ENCODE peak calls at places on chromosomes 4 and X, in six cellular contexts. One of them, this sample, is unnamed.

GRCh38 chr4:104795264-104795934 is 300.7 kb upstream of the CXXC4 start:
- DNase-seq in activated B cell treated with CpG ODN at 0.5 μM for 24 hours: no peak
- DNase-seq in RWPE1: no peak
- DNase-seq in astrocyte of the cerebellum: peak
- DNase-seq in fibroblast of lung: no peak
- DNase-seq in left ventricle myocardium inferior: no peak
- DNase-seq in this sample: no peak

GRCh38 chrX:39542316-39542715 is 555.4 kb downstream of the BCOR start:
- DNase-seq in activated B cell treated with CpG ODN at 0.5 μM for 24 hours: no peak
- DNase-seq in fibroblast of lung: no peak
- DNase-seq in astrocyte of the cerebellum: no peak
- DNase-seq in RWPE1: no peak
- DNase-seq in left ventricle myocardium inferior: no peak
- DNase-seq in this sample: no peak

GRCh38 chr4:176981551-176981950 is 188.8 kb upstream of the VEGFC start:
- DNase-seq in fibroblast of lung: peak
- DNase-seq in activated B cell treated with CpG ODN at 0.5 μM for 24 hours: no peak
- DNase-seq in left ventricle myocardium inferior: no peak
- DNase-seq in RWPE1: no peak
- DNase-seq in astrocyte of the cerebellum: no peak
- DNase-seq in this sample: no peak

GRCh38 chr4:4572821-4573220 is 31.0 kb upstream of the STX18 start:
- DNase-seq in astrocyte of the cerebellum: no peak
- DNase-seq in RWPE1: no peak
- DNase-seq in activated B cell treated with CpG ODN at 0.5 μM for 24 hours: no peak
- DNase-seq in left ventricle myocardium inferior: no peak
- DNase-seq in fibroblast of lung: peak
- DNase-seq in this sample: no peak

GRCh38 chr4:48727666-48728459 is 52.2 kb downstream of the FRYL start:
- DNase-seq in left ventricle myocardium inferior: no peak
- DNase-seq in RWPE1: no peak
- DNase-seq in astrocyte of the cerebellum: no peak
- DNase-seq in activated B cell treated with CpG ODN at 0.5 μM for 24 hours: no peak
- DNase-seq in fibroblast of lung: no peak
- DNase-seq in this sample: no peak

GRCh38 chr4:54403700-54404453 is 174.8 kb downstream of the PDGFRA start:
- DNase-seq in left ventricle myocardium inferior: no peak
- DNase-seq in RWPE1: no peak
- DNase-seq in astrocyte of the cerebellum: no peak
- DNase-seq in activated B cell treated with CpG ODN at 0.5 μM for 24 hours: no peak
- DNase-seq in fibroblast of lung: no peak
- DNase-seq in this sample: no peak

GRCh38 chr4:24973471-24974251 is 57.1 kb downstream of the LGI2 start:
- DNase-seq in astrocyte of the cerebellum: peak
- DNase-seq in fibroblast of lung: no peak
- DNase-seq in activated B cell treated with CpG ODN at 0.5 μM for 24 hours: no peak
- DNase-seq in RWPE1: no peak
- DNase-seq in left ventricle myocardium inferior: peak
- DNase-seq in this sample: no peak

GRCh38 chr4:84384801-84385582 is 114.1 kb downstream of the NKX6-1 start:
- DNase-seq in fibroblast of lung: no peak
- DNase-seq in astrocyte of the cerebellum: no peak
- DNase-seq in activated B cell treated with CpG ODN at 0.5 μM for 24 hours: no peak
- DNase-seq in RWPE1: no peak
- DNase-seq in left ventricle myocardium inferior: no peak
- DNase-seq in this sample: no peak

GRCh38 chr4:55376698-55377097 is 19.1 kb upstream of the TMEM165 start:
- DNase-seq in RWPE1: no peak
- DNase-seq in fibroblast of lung: no peak
- DNase-seq in astrocyte of the cerebellum: no peak
- DNase-seq in activated B cell treated with CpG ODN at 0.5 μM for 24 hours: no peak
- DNase-seq in left ventricle myocardium inferior: no peak
- DNase-seq in this sample: no peak

GRCh38 chr4:15479913-15480185 is 10.2 kb downstream of the CC2D2A start:
- DNase-seq in RWPE1: no peak
- DNase-seq in activated B cell treated with CpG ODN at 0.5 μM for 24 hours: no peak
- DNase-seq in fibroblast of lung: peak
- DNase-seq in astrocyte of the cerebellum: no peak
- DNase-seq in left ventricle myocardium inferior: no peak
- DNase-seq in this sample: no peak

GRCh38 chr4:149735796-149736195 is 79.8 kb downstream of the IQCM start:
- DNase-seq in left ventricle myocardium inferior: no peak
- DNase-seq in activated B cell treated with CpG ODN at 0.5 μM for 24 hours: no peak
- DNase-seq in RWPE1: no peak
- DNase-seq in fibroblast of lung: peak
- DNase-seq in astrocyte of the cerebellum: no peak
- DNase-seq in this sample: no peak

GRCh38 chr4:13911256-13911655 is 283.7 kb upstream of the BOD1L1 start:
- DNase-seq in fibroblast of lung: no peak
- DNase-seq in activated B cell treated with CpG ODN at 0.5 μM for 24 hours: no peak
- DNase-seq in RWPE1: no peak
- DNase-seq in astrocyte of the cerebellum: no peak
- DNase-seq in left ventricle myocardium inferior: no peak
- DNase-seq in this sample: no peak

GRCh38 chrX:37405954-37406353 is 56.8 kb downstream of the PRRG1 start:
- DNase-seq in RWPE1: no peak
- DNase-seq in activated B cell treated with CpG ODN at 0.5 μM for 24 hours: no peak
- DNase-seq in fibroblast of lung: peak
- DNase-seq in left ventricle myocardium inferior: no peak
- DNase-seq in astrocyte of the cerebellum: peak
- DNase-seq in this sample: no peak

GRCh38 chrX:116009871-116010710 is 160.5 kb upstream of the AGTR2 start:
- DNase-seq in fibroblast of lung: no peak
- DNase-seq in RWPE1: no peak
- DNase-seq in activated B cell treated with CpG ODN at 0.5 μM for 24 hours: no peak
- DNase-seq in left ventricle myocardium inferior: peak
- DNase-seq in astrocyte of the cerebellum: no peak
- DNase-seq in this sample: no peak

GRCh38 chrX:131977619-131978018 is 45.5 kb upstream of the STK26 start:
- DNase-seq in fibroblast of lung: no peak
- DNase-seq in RWPE1: no peak
- DNase-seq in activated B cell treated with CpG ODN at 0.5 μM for 24 hours: no peak
- DNase-seq in astrocyte of the cerebellum: no peak
- DNase-seq in left ventricle myocardium inferior: no peak
- DNase-seq in this sample: no peak

GRCh38 chr4:123415977-123416376 is 19.4 kb downstream of the SPRY1 start:
- DNase-seq in fibroblast of lung: no peak
- DNase-seq in RWPE1: no peak
- DNase-seq in activated B cell treated with CpG ODN at 0.5 μM for 24 hours: no peak
- DNase-seq in astrocyte of the cerebellum: no peak
- DNase-seq in left ventricle myocardium inferior: no peak
- DNase-seq in this sample: no peak

GRCh38 chrX:109345866-109346265 is 136.0 kb downstream of the GUCY2F start:
- DNase-seq in RWPE1: no peak
- DNase-seq in activated B cell treated with CpG ODN at 0.5 μM for 24 hours: no peak
- DNase-seq in astrocyte of the cerebellum: no peak
- DNase-seq in left ventricle myocardium inferior: no peak
- DNase-seq in fibroblast of lung: no peak
- DNase-seq in this sample: no peak

GRCh38 chr4:119244832-119245231 is 32.3 kb downstream of the USP53 start:
- DNase-seq in fibroblast of lung: no peak
- DNase-seq in activated B cell treated with CpG ODN at 0.5 μM for 24 hours: no peak
- DNase-seq in astrocyte of the cerebellum: no peak
- DNase-seq in RWPE1: no peak
- DNase-seq in left ventricle myocardium inferior: no peak
- DNase-seq in this sample: no peak

GRCh38 chr4:7160951-7161440 is 31.3 kb upstream of the SORCS2 start:
- DNase-seq in left ventricle myocardium inferior: no peak
- DNase-seq in astrocyte of the cerebellum: no peak
- DNase-seq in fibroblast of lung: no peak
- DNase-seq in activated B cell treated with CpG ODN at 0.5 μM for 24 hours: no peak
- DNase-seq in RWPE1: no peak
- DNase-seq in this sample: no peak

GRCh38 chrX:37380920-37381319 is 31.8 kb downstream of the PRRG1 start:
- DNase-seq in RWPE1: peak
- DNase-seq in left ventricle myocardium inferior: no peak
- DNase-seq in astrocyte of the cerebellum: peak
- DNase-seq in activated B cell treated with CpG ODN at 0.5 μM for 24 hours: no peak
- DNase-seq in fibroblast of lung: peak
- DNase-seq in this sample: peak

GRCh38 chr4:119059221-119059620 is 76.4 kb upstream of the MYOZ2 start:
- DNase-seq in fibroblast of lung: no peak
- DNase-seq in RWPE1: no peak
- DNase-seq in astrocyte of the cerebellum: no peak
- DNase-seq in left ventricle myocardium inferior: no peak
- DNase-seq in activated B cell treated with CpG ODN at 0.5 μM for 24 hours: no peak
- DNase-seq in this sample: no peak

GRCh38 chr4:4672397-4672796 is 130.5 kb upstream of the STX18 start:
- DNase-seq in left ventricle myocardium inferior: no peak
- DNase-seq in activated B cell treated with CpG ODN at 0.5 μM for 24 hours: no peak
- DNase-seq in RWPE1: no peak
- DNase-seq in fibroblast of lung: no peak
- DNase-seq in astrocyte of the cerebellum: no peak
- DNase-seq in this sample: no peak

GRCh38 chr4:8211229-8211628 is 12.1 kb downstream of the SH3TC1 start:
- DNase-seq in activated B cell treated with CpG ODN at 0.5 μM for 24 hours: no peak
- DNase-seq in left ventricle myocardium inferior: no peak
- DNase-seq in astrocyte of the cerebellum: no peak
- DNase-seq in fibroblast of lung: no peak
- DNase-seq in RWPE1: no peak
- DNase-seq in this sample: no peak

GRCh38 chrX:13357925-13358324 is 38.1 kb upstream of the ATXN3L start:
- DNase-seq in fibroblast of lung: no peak
- DNase-seq in RWPE1: peak
- DNase-seq in left ventricle myocardium inferior: no peak
- DNase-seq in activated B cell treated with CpG ODN at 0.5 μM for 24 hours: no peak
- DNase-seq in astrocyte of the cerebellum: no peak
- DNase-seq in this sample: no peak

GRCh38 chr4:125365731-125366130 is 51.0 kb downstream of the FAT4 start:
- DNase-seq in fibroblast of lung: no peak
- DNase-seq in astrocyte of the cerebellum: no peak
- DNase-seq in left ventricle myocardium inferior: no peak
- DNase-seq in activated B cell treated with CpG ODN at 0.5 μM for 24 hours: no peak
- DNase-seq in RWPE1: no peak
- DNase-seq in this sample: no peak

GRCh38 chrX:54842638-54843037 is 35.1 kb downstream of the MAGED2 start:
- DNase-seq in activated B cell treated with CpG ODN at 0.5 μM for 24 hours: no peak
- DNase-seq in left ventricle myocardium inferior: no peak
- DNase-seq in astrocyte of the cerebellum: no peak
- DNase-seq in fibroblast of lung: no peak
- DNase-seq in RWPE1: no peak
- DNase-seq in this sample: no peak

GRCh38 chr4:36000941-36001557 is 243.3 kb downstream of the ARAP2 start:
- DNase-seq in astrocyte of the cerebellum: no peak
- DNase-seq in fibroblast of lung: no peak
- DNase-seq in left ventricle myocardium inferior: no peak
- DNase-seq in activated B cell treated with CpG ODN at 0.5 μM for 24 hours: no peak
- DNase-seq in RWPE1: no peak
- DNase-seq in this sample: no peak
- TF ChIP-seq CTCF in astrocyte of the cerebellum: no peak
- TF ChIP-seq CTCF in fibroblast of lung: no peak
- TF ChIP-seq CTCF in left ventricle myocardium inferior: no peak
- TF ChIP-seq CTCF in activated B cell treated with CpG ODN at 0.5 μM for 24 hours: no peak
- TF ChIP-seq CTCF in RWPE1: no peak
- TF ChIP-seq CTCF in this sample: no peak

DNA sequence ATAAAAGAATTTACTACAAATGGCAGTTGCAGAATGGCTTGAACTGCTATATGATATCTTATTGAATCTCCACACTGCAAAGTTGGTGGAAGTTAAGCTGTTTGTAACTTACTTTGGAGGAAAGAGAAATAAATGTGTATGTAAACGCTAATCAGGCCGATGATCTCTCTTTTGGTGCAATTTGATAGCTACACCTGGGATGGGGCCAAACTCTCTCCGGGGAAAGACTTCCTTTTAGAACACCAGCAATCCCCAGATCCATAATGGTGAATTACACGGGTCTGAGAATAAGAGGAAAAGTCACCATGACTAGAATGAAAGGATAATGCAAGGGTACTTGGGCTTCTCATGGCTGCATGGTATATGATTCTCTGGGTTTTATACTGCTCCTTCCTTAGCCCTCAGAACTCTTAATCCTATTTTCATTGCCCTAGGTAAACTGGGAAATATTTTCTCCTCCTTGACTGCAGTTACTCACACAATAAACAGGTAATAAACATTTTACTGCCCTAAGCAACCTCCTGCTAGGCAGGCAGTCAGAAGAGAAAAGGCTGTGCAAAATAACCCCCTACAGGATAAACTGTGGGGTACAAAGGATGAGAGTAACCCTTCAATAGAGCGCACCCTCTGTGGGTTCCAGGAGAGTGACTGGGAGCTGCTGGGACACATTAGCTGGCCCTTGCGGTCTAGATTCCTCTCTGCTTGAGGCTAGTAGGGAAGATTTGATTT is 109.3 kb downstream of the MGST2 start:
- DNase-seq in fibroblast of lung: no peak
- DNase-seq in RWPE1: no peak
- DNase-seq in astrocyte of the cerebellum: no peak
- DNase-seq in left ventricle myocardium inferior: no peak
- DNase-seq in activated B cell treated with CpG ODN at 0.5 μM for 24 hours: no peak
- DNase-seq in this sample: no peak
- TF ChIP-seq CTCF in fibroblast of lung: no peak
- TF ChIP-seq CTCF in RWPE1: no peak
- TF ChIP-seq CTCF in astrocyte of the cerebellum: no peak
- TF ChIP-seq CTCF in left ventricle myocardium inferior: no peak
- TF ChIP-seq CTCF in activated B cell treated with CpG ODN at 0.5 μM for 24 hours: no peak
- TF ChIP-seq CTCF in this sample: no peak

DNA sequence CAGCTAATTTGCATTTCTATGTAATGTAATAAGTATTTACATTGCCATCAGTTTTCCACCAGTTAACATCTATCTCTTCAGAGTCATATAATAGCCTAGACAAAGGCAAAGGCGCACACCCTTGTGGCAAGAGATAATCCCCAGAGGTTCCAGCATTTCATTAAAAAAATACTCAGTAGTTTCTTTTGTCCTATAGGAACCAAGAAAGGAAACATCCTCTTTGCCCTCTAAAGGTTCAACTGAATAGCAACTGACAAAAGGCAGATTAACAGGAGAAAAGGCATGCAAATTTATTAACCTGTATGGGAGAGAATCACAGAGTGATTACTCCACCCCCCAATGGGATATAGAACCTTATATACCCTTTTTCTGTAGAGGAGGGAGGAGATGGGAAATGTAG is 48.4 kb downstream of the MAGEB17 start:
- DNase-seq in fibroblast of lung: no peak
- DNase-seq in astrocyte of the cerebellum: no peak
- DNase-seq in RWPE1: no peak
- DNase-seq in activated B cell treated with CpG ODN at 0.5 μM for 24 hours: no peak
- DNase-seq in left ventricle myocardium inferior: no peak
- DNase-seq in this sample: no peak
- TF ChIP-seq CTCF in fibroblast of lung: no peak
- TF ChIP-seq CTCF in astrocyte of the cerebellum: no peak
- TF ChIP-seq CTCF in RWPE1: no peak
- TF ChIP-seq CTCF in activated B cell treated with CpG ODN at 0.5 μM for 24 hours: no peak
- TF ChIP-seq CTCF in left ventricle myocardium inferior: no peak
- TF ChIP-seq CTCF in this sample: no peak

GRCh38 chr4:82939414-82939813 is 38.9 kb downstream of the THAP9 start:
- DNase-seq in astrocyte of the cerebellum: no peak
- DNase-seq in RWPE1: no peak
- DNase-seq in fibroblast of lung: no peak
- DNase-seq in activated B cell treated with CpG ODN at 0.5 μM for 24 hours: no peak
- DNase-seq in left ventricle myocardium inferior: no peak
- DNase-seq in this sample: no peak

DNA sequence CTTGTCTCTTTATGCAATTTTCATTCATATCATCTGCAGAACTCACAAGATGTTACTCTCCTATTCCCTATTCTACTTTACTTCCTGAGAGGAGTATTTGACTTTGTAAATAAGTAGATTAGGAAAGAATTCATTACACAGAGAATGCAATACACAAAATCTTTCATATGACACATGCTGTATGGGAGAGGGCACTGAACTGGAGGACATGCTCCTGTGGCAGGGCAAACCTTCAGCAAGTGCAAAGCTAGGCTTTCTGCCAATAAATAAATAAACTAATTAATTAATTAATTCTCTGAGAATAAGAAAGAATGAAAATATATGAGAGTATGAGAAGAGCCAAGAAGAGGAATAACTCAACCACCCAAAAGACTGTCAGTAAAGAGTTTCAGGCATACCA is 33.9 kb downstream of the THAP9 start:
- DNase-seq in fibroblast of lung: no peak
- DNase-seq in activated B cell treated with CpG ODN at 0.5 μM for 24 hours: no peak
- DNase-seq in astrocyte of the cerebellum: no peak
- DNase-seq in left ventricle myocardium inferior: no peak
- DNase-seq in RWPE1: no peak
- DNase-seq in this sample: no peak
- TF ChIP-seq CTCF in fibroblast of lung: no peak
- TF ChIP-seq CTCF in activated B cell treated with CpG ODN at 0.5 μM for 24 hours: no peak
- TF ChIP-seq CTCF in astrocyte of the cerebellum: no peak
- TF ChIP-seq CTCF in left ventricle myocardium inferior: no peak
- TF ChIP-seq CTCF in RWPE1: no peak
- TF ChIP-seq CTCF in this sample: no peak

This sample was measured in Panc1.